ENCODE peak calls at places on chromosomes 12 and 14, in eight cellular contexts. One of them, this sample, is unnamed.
A peak's percentile ranks its signal among the peaks of the same experiment; 100 is the strongest.

GRCh38 chr12:12070149-12070548 is 590 bp upstream of the BCL2L14 start:
- DNase-seq in NCI-H1930: no peak
- DNase-seq in GM13976: no peak
- DNase-seq in HS-27A: no peak
- DNase-seq in NCI-H82: no peak
- DNase-seq in HCT116: no peak
- DNase-seq in mucosa of descending colon: peak; percentile 28
- DNase-seq in HEK293T: no peak
- DNase-seq in this sample: no peak

GRCh38 chr14:75981826-75982723 is at the start of gene TGFB3:
- DNase-seq in NCI-H1930: peak; percentile 47
- DNase-seq in NCI-H82: peak; percentile 82
- DNase-seq in HS-27A: peak; percentile 60
- DNase-seq in HCT116: peak; percentile 51
- DNase-seq in HEK293T: peak; percentile 74
- DNase-seq in mucosa of descending colon: peak; percentile 90
- DNase-seq in GM13976: peak; percentile 86
- DNase-seq in this sample: peak; percentile 84

GRCh38 chr14:102666635-102667034 is 74.2 kb downstream of the RCOR1 start:
- DNase-seq in HS-27A: no peak
- DNase-seq in mucosa of descending colon: no peak
- DNase-seq in NCI-H1930: no peak
- DNase-seq in NCI-H82: no peak
- DNase-seq in GM13976: no peak
- DNase-seq in HCT116: no peak
- DNase-seq in HEK293T: no peak
- DNase-seq in this sample: no peak

GRCh38 chr14:102979406-102979805 is 56.9 kb downstream of the AMN start:
- DNase-seq in NCI-H82: no peak
- DNase-seq in GM13976: no peak
- DNase-seq in NCI-H1930: no peak
- DNase-seq in mucosa of descending colon: no peak
- DNase-seq in HEK293T: no peak
- DNase-seq in HS-27A: no peak
- DNase-seq in HCT116: no peak
- DNase-seq in this sample: no peak

GRCh38 chr12:67795235-67795634 is 146.7 kb downstream of the DYRK2 start:
- DNase-seq in NCI-H1930: no peak
- DNase-seq in NCI-H82: no peak
- DNase-seq in HCT116: no peak
- DNase-seq in HS-27A: no peak
- DNase-seq in mucosa of descending colon: peak; percentile 11
- DNase-seq in GM13976: no peak
- DNase-seq in HEK293T: no peak
- DNase-seq in this sample: peak; percentile 54

GRCh38 chr12:5503774-5504173 is 71.9 kb downstream of the NTF3 start:
- DNase-seq in HEK293T: no peak
- DNase-seq in HCT116: no peak
- DNase-seq in GM13976: no peak
- DNase-seq in NCI-H82: no peak
- DNase-seq in NCI-H1930: no peak
- DNase-seq in HS-27A: no peak
- DNase-seq in mucosa of descending colon: peak; percentile 86
- DNase-seq in this sample: no peak

GRCh38 chr14:87397499-87397898 is 595.5 kb downstream of the GALC start:
- DNase-seq in HCT116: no peak
- DNase-seq in HEK293T: no peak
- DNase-seq in mucosa of descending colon: no peak
- DNase-seq in GM13976: peak; percentile 3
- DNase-seq in NCI-H1930: no peak
- DNase-seq in NCI-H82: no peak
- DNase-seq in HS-27A: no peak
- DNase-seq in this sample: no peak

GRCh38 chr14:60170948-60171347 is 5.8 kb upstream of the DHRS7 start:
- DNase-seq in HS-27A: no peak
- DNase-seq in NCI-H82: no peak
- DNase-seq in GM13976: no peak
- DNase-seq in HEK293T: no peak
- DNase-seq in HCT116: no peak
- DNase-seq in mucosa of descending colon: no peak
- DNase-seq in NCI-H1930: no peak
- DNase-seq in this sample: no peak

GRCh38 chr12:49750994-49751393 is 9.6 kb downstream of the TMBIM6 start:
- DNase-seq in mucosa of descending colon: no peak
- DNase-seq in HEK293T: no peak
- DNase-seq in NCI-H1930: no peak
- DNase-seq in NCI-H82: no peak
- DNase-seq in HCT116: no peak
- DNase-seq in GM13976: no peak
- DNase-seq in HS-27A: no peak
- DNase-seq in this sample: no peak

GRCh38 chr12:104669057-104669770 is 212.5 kb downstream of the CHST11 start:
- DNase-seq in HEK293T: peak; percentile 30
- DNase-seq in NCI-H82: peak; percentile 31
- DNase-seq in NCI-H1930: no peak
- DNase-seq in mucosa of descending colon: peak; percentile 31
- DNase-seq in HS-27A: no peak
- DNase-seq in GM13976: no peak
- DNase-seq in HCT116: no peak
- DNase-seq in this sample: no peak

GRCh38 chr12:10213168-10214130 is 772 bp downstream of the GABARAPL1 start:
- DNase-seq in HS-27A: no peak
- DNase-seq in GM13976: peak; percentile 75
- DNase-seq in NCI-H82: peak; percentile 79
- DNase-seq in mucosa of descending colon: peak; percentile 71
- DNase-seq in HCT116: peak; percentile 48
- DNase-seq in NCI-H1930: peak; percentile 28
- DNase-seq in HEK293T: peak; percentile 53
- DNase-seq in this sample: peak; percentile 62

GRCh38 chr12:89947437-89948265 is 239.0 kb upstream of the ATP2B1 start:
- DNase-seq in mucosa of descending colon: peak; percentile 25
- DNase-seq in GM13976: no peak
- DNase-seq in HEK293T: no peak
- DNase-seq in NCI-H82: peak; percentile 76
- DNase-seq in NCI-H1930: no peak
- DNase-seq in HS-27A: peak; percentile 73
- DNase-seq in HCT116: no peak
- DNase-seq in this sample: peak; percentile 53

GRCh38 chr14:32259368-32260013 is 56.4 kb upstream of the RNU6-8 start:
- DNase-seq in HEK293T: no peak
- DNase-seq in mucosa of descending colon: no peak
- DNase-seq in GM13976: peak; percentile 43
- DNase-seq in HS-27A: no peak
- DNase-seq in NCI-H82: no peak
- DNase-seq in NCI-H1930: no peak
- DNase-seq in HCT116: peak; percentile 56
- DNase-seq in this sample: peak; percentile 45

GRCh38 chr14:73261520-73262426 is 24.5 kb downstream of the PAPLN start:
- DNase-seq in NCI-H1930: no peak
- DNase-seq in GM13976: peak; percentile 32
- DNase-seq in mucosa of descending colon: no peak
- DNase-seq in HS-27A: no peak
- DNase-seq in HCT116: no peak
- DNase-seq in HEK293T: no peak
- DNase-seq in NCI-H82: no peak
- DNase-seq in this sample: no peak

GRCh38 chr12:57145460-57146059 is 1.9 kb downstream of the LRP1-AS start:
- DNase-seq in HEK293T: no peak
- DNase-seq in HCT116: no peak
- DNase-seq in HS-27A: no peak
- DNase-seq in NCI-H1930: no peak
- DNase-seq in NCI-H82: no peak
- DNase-seq in GM13976: no peak
- DNase-seq in mucosa of descending colon: no peak
- DNase-seq in this sample: peak; percentile 34

GRCh38 chr14:92204792-92205191 is 83.0 kb downstream of the CPSF2 start:
- DNase-seq in mucosa of descending colon: no peak
- DNase-seq in NCI-H82: no peak
- DNase-seq in GM13976: no peak
- DNase-seq in HEK293T: no peak
- DNase-seq in NCI-H1930: no peak
- DNase-seq in HCT116: no peak
- DNase-seq in HS-27A: no peak
- DNase-seq in this sample: no peak

GRCh38 chr14:45290547-45290946 is 37.5 kb upstream of the MIS18BP1 start:
- DNase-seq in NCI-H82: no peak
- DNase-seq in NCI-H1930: no peak
- DNase-seq in HCT116: no peak
- DNase-seq in HS-27A: no peak
- DNase-seq in GM13976: no peak
- DNase-seq in HEK293T: no peak
- DNase-seq in mucosa of descending colon: no peak
- DNase-seq in this sample: no peak

GRCh38 chr12:24760162-24760561 is 188.7 kb downstream of the BCAT1 start:
- DNase-seq in GM13976: no peak
- DNase-seq in HCT116: no peak
- DNase-seq in mucosa of descending colon: no peak
- DNase-seq in HEK293T: no peak
- DNase-seq in HS-27A: no peak
- DNase-seq in NCI-H1930: no peak
- DNase-seq in NCI-H82: no peak
- DNase-seq in this sample: no peak

GRCh38 chr12:62919827-62920226 is 15.1 kb downstream of the PPM1H start:
- DNase-seq in GM13976: no peak
- DNase-seq in mucosa of descending colon: no peak
- DNase-seq in NCI-H1930: no peak
- DNase-seq in HS-27A: peak; percentile 41
- DNase-seq in HCT116: no peak
- DNase-seq in NCI-H82: no peak
- DNase-seq in HEK293T: no peak
- DNase-seq in this sample: peak; percentile 64

GRCh38 chr14:102481791-102482238 is 27.8 kb downstream of the ANKRD9 start:
- DNase-seq in NCI-H82: no peak
- DNase-seq in NCI-H1930: no peak
- DNase-seq in mucosa of descending colon: no peak
- DNase-seq in HCT116: peak; percentile 21
- DNase-seq in GM13976: no peak
- DNase-seq in HS-27A: no peak
- DNase-seq in HEK293T: no peak
- DNase-seq in this sample: peak; percentile 28

GRCh38 chr14:86168376-86168775 is 638.4 kb downstream of the FLRT2 start:
- DNase-seq in GM13976: no peak
- DNase-seq in HS-27A: no peak
- DNase-seq in mucosa of descending colon: no peak
- DNase-seq in HEK293T: no peak
- DNase-seq in HCT116: no peak
- DNase-seq in NCI-H82: no peak
- DNase-seq in NCI-H1930: no peak
- DNase-seq in this sample: no peak

GRCh38 chr14:64569108-64570045 is 19.6 kb downstream of the PPP1R36 start:
- DNase-seq in HCT116: peak; percentile 62
- DNase-seq in NCI-H1930: no peak
- DNase-seq in GM13976: no peak
- DNase-seq in mucosa of descending colon: no peak
- DNase-seq in HEK293T: no peak
- DNase-seq in NCI-H82: no peak
- DNase-seq in HS-27A: peak; percentile 15
- DNase-seq in this sample: peak; percentile 13

GRCh38 chr12:19624401-19624930 is 185.2 kb downstream of the AEBP2 start:
- DNase-seq in GM13976: no peak
- DNase-seq in HCT116: no peak
- DNase-seq in HEK293T: no peak
- DNase-seq in mucosa of descending colon: no peak
- DNase-seq in NCI-H82: no peak
- DNase-seq in HS-27A: no peak
- DNase-seq in NCI-H1930: no peak
- DNase-seq in this sample: no peak

GRCh38 chr14:56666294-56666693 is 86.7 kb downstream of the TMEM260 start:
- DNase-seq in HEK293T: no peak
- DNase-seq in NCI-H82: no peak
- DNase-seq in mucosa of descending colon: peak; percentile 4
- DNase-seq in NCI-H1930: no peak
- DNase-seq in HCT116: no peak
- DNase-seq in GM13976: no peak
- DNase-seq in HS-27A: no peak
- DNase-seq in this sample: no peak

GRCh38 chr12:113142173-113142885 is 6.8 kb upstream of the RASAL1 start:
- DNase-seq in HS-27A: no peak
- DNase-seq in NCI-H82: no peak
- DNase-seq in NCI-H1930: no peak
- DNase-seq in HEK293T: no peak
- DNase-seq in HCT116: no peak
- DNase-seq in mucosa of descending colon: peak; percentile 69
- DNase-seq in GM13976: no peak
- DNase-seq in this sample: no peak

GRCh38 chr12:132475304-132476037 is 14.5 kb upstream of the FBRSL1 start:
- DNase-seq in HEK293T: peak; percentile 44
- DNase-seq in HCT116: no peak
- DNase-seq in HS-27A: no peak
- DNase-seq in NCI-H82: peak; percentile 47
- DNase-seq in GM13976: no peak
- DNase-seq in NCI-H1930: peak; percentile 42
- DNase-seq in mucosa of descending colon: peak; percentile 16
- DNase-seq in this sample: peak; percentile 41

GRCh38 chr12:11795192-11795909 is 145.9 kb downstream of the ETV6 start:
- DNase-seq in HEK293T: no peak
- DNase-seq in mucosa of descending colon: peak; percentile 71
- DNase-seq in GM13976: no peak
- DNase-seq in NCI-H82: no peak
- DNase-seq in HS-27A: no peak
- DNase-seq in NCI-H1930: no peak
- DNase-seq in HCT116: peak; percentile 18
- DNase-seq in this sample: peak; percentile 31

GRCh38 chr14:100857196-100857922 is 31.4 kb downstream of the MEG3 start:
- DNase-seq in GM13976: no peak
- DNase-seq in HS-27A: no peak
- DNase-seq in HCT116: no peak
- DNase-seq in HEK293T: no peak
- DNase-seq in mucosa of descending colon: no peak
- DNase-seq in NCI-H1930: no peak
- DNase-seq in NCI-H82: no peak
- DNase-seq in this sample: no peak

GRCh38 chr12:128267651-128268347 is 829 bp downstream of the TMEM132C start:
- DNase-seq in NCI-H82: peak; percentile 16
- DNase-seq in HCT116: no peak
- DNase-seq in NCI-H1930: no peak
- DNase-seq in GM13976: peak; percentile 28
- DNase-seq in HS-27A: no peak
- DNase-seq in mucosa of descending colon: no peak
- DNase-seq in HEK293T: no peak
- DNase-seq in this sample: no peak

GRCh38 chr12:62859203-62859799 is 75.6 kb downstream of the PPM1H start:
- DNase-seq in GM13976: no peak
- DNase-seq in HS-27A: no peak
- DNase-seq in HEK293T: no peak
- DNase-seq in mucosa of descending colon: no peak
- DNase-seq in NCI-H82: no peak
- DNase-seq in NCI-H1930: no peak
- DNase-seq in HCT116: no peak
- DNase-seq in this sample: no peak

This sample was measured in Caki2.